ENCODE peak calls at places on chromosomes 4 and X, in six cellular contexts. N, G, A, H, I and W are unnamed samples. For H3K36me3, the result is how much of the 10 kb centered on the place peaks cover.

GRCh38 chr4:156746111-156746510 is 225.5 kb downstream of the PDGFC start:
- DNase-seq in I (no peak), G (no peak), A (no peak), H (no peak), N (no peak), W (no peak)

GRCh38 chrX:30309139-30309571 is at the start of gene NR0B1:
- DNase-seq in G (no peak), N (no peak), I (no peak), A (no peak), H (no peak), W (no peak)

GRCh38 chr4:44046491-44046890 is 402.1 kb downstream of the KCTD8 start:
- DNase-seq in I (no peak), N (no peak), H (no peak), G (no peak), A (no peak), W (no peak)

GRCh38 chrX:27840881-27841280 is 33.1 kb downstream of the MAGEB10 start:
- DNase-seq in A (no peak), I (no peak), N (no peak), H (no peak), G (no peak), W (no peak)

GRCh38 chrX:136268051-136269048 is 17.1 kb upstream of the MAP7D3 start:
- DNase-seq in A (peak), I (no peak), G (no peak), N (peak), H (peak), W (peak)

GRCh38 chrX:48533165-48533564 is 6.3 kb upstream of the TBC1D25 start:
- DNase-seq in I (no peak), A (no peak), H (no peak), N (no peak), G (no peak), W (peak)

GRCh38 chr4:167028976-167029375 is 205.3 kb downstream of the SPOCK3 start:
- DNase-seq in H (no peak), A (no peak), I (no peak), N (no peak), G (no peak), W (no peak)

GRCh38 chr4:47315346-47315745 is 148.2 kb downstream of the COMMD8 start:
- DNase-seq in I (no peak), G (no peak), N (peak), H (no peak), A (no peak), W (peak)

GRCh38 chr4:82381235-82381634 is 7.4 kb upstream of the HNRNPD start:
- DNase-seq in I (no peak), H (no peak), N (no peak), G (no peak), A (no peak), W (no peak)

GRCh38 chrX:65532016-65532415 is 2.6 kb downstream of the LAS1L start:
- DNase-seq in H (no peak), I (no peak), N (no peak), A (no peak), G (no peak), W (peak)

GRCh38 chrX:69152398-69152797 is 12.9 kb downstream of the PJA1 start:
- DNase-seq in N (peak), I (no peak), A (no peak), H (peak), G (no peak), W (peak)

GRCh38 chrX:100413231-100413630 is 3.2 kb upstream of the PCDH19 start:
- DNase-seq in I (no peak), G (no peak), N (peak), A (peak), H (peak), W (peak)

GRCh38 chr4:124386163-124386562 is 326.4 kb downstream of the ANKRD50 start:
- DNase-seq in N (no peak), A (no peak), G (no peak), H (no peak), I (no peak), W (no peak)

GRCh38 chr4:44157611-44158277 is 290.9 kb downstream of the KCTD8 start:
- DNase-seq in H (no peak), G (no peak), I (no peak), A (no peak), N (peak), W (peak)

GRCh38 chrX:44072631-44073030 is 99.4 kb upstream of the NDP start:
- DNase-seq in N (peak), G (no peak), A (no peak), I (no peak), H (no peak), W (no peak)

GRCh38 chrX:44068043-44068442 is 94.9 kb upstream of the NDP start:
- DNase-seq in I (no peak), H (no peak), N (no peak), A (no peak), G (no peak), W (peak)

GRCh38 chrX:44071847-44072545 is 98.8 kb upstream of the NDP start:
- DNase-seq in I (no peak), G (no peak), H (no peak), N (peak), A (no peak), W (peak)

DNA sequence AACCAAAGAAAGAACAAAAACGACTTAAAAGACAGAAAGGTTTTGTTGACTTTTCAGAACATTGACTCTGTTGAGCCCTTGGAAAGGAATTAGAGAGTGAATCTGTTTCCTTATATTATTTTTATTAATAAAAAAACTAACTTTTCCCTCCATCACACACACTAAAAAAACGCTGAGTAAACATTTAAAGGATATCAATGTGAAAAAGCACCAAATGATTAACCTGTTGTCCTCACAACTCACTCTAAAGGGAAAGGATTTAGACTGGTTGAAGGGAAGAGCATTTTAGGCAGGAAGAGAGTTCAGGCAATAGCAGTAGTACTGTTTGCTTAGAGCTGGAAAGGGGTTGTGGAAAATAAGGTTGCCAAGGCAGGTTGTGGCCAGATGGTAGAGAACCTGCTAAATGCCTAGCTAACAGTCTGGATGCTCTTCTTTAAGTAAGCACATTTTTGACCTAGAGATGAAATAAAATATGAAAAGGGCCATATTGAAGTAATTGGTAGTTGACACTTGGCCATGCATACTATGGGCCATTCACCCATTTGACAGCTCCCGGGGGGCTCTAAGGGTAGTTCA is 98.0 kb upstream of the NDP start:
- DNase-seq in N (no peak), H (no peak), G (no peak), I (no peak), A (no peak), W (no peak)
- TF ChIP-seq CTCF in N (no peak), H (no peak), G (no peak), I (no peak), A (no peak), W (no peak)

GRCh38 chr4:148058160-148058859 is 326.4 kb downstream of the ARHGAP10 start:
- DNase-seq in G (no peak), N (no peak), A (no peak), H (no peak), I (no peak), W (no peak)

GRCh38 chr4:148059617-148060180 is 327.8 kb downstream of the ARHGAP10 start:
- DNase-seq in I (no peak), H (peak), A (no peak), N (no peak), G (no peak), W (no peak)

GRCh38 chr4:148056879-148057278 is 325.0 kb downstream of the ARHGAP10 start:
- DNase-seq in I (no peak), H (peak), G (no peak), A (no peak), N (peak), W (peak)

GRCh38 chr4:148055844-148056243 is 324.0 kb downstream of the ARHGAP10 start:
- DNase-seq in I (no peak), G (no peak), N (no peak), H (no peak), A (no peak), W (no peak)

GRCh38 chr4:148057425-148058020 is 325.6 kb downstream of the ARHGAP10 start:
- DNase-seq in I (no peak), G (no peak), H (no peak), N (no peak), A (no peak), W (no peak)
- H3K4me3 ChIP-seq in I (no peak), G (no peak), H (no peak), N (no peak), A (no peak), W (no peak)

GRCh38 chr4:74189331-74190043 is 31.6 kb downstream of the MTHFD2L start:
- DNase-seq in N (peak), A (no peak), G (no peak), I (peak), H (no peak), W (peak)

GRCh38 chr4:74190332-74190731 is 32.4 kb downstream of the MTHFD2L start:
- DNase-seq in A (no peak), I (no peak), G (no peak), H (no peak), N (no peak), W (no peak)

GRCh38 chr4:74190919-74191397 is 33.0 kb downstream of the MTHFD2L start:
- DNase-seq in A (no peak), N (peak), H (no peak), G (no peak), I (no peak), W (no peak)

DNA sequence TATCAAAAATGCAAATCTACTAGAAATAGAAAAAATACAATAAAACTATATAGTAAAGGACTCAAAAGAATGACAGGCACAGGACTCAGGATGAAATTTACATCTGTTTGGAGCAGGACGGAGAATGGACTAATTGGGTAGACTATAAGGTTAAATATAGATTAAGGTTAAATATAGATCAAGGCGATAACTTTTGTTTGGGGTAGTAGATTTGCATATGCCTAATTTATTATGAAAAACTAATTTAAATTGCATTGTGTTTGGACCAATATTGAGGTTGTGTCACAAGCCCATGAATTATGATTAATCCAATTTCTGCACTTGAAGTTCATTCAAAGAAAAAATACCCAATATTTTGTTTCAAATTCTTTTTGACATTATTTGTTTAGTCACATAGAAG is 31.0 kb downstream of the MTHFD2L start:
- DNase-seq in I (no peak), G (no peak), N (no peak), A (no peak), H (no peak), W (no peak)
- H3K36me3 ChIP-seq in I (under half), G (under half), N (under half), A (under half), H (under half), W (under half)

DNA sequence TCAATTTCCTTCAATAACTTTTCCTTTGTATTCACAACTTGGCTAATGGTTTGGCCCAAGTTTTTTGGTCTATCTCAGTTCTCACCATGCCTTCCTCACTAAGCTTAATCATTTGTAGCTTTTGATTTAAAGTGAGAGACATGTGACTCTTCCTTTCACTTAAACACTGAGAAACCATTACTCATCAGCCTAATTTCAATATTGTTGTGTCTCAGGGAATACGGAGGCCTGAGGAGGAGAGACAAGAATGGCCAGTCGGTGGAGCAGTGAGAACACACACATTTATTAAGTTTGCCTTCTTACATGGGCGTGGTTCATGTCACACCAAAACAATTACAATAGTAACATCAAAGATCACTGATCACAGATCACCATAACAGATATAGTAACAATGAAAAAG is 56.7 kb downstream of the TSPAN5 start:
- DNase-seq in H (no peak), N (peak), A (no peak), G (no peak), I (no peak), W (peak)
- TF ChIP-seq CTCF in H (no peak), N (no peak), A (no peak), G (no peak), I (no peak), W (no peak)

DNA sequence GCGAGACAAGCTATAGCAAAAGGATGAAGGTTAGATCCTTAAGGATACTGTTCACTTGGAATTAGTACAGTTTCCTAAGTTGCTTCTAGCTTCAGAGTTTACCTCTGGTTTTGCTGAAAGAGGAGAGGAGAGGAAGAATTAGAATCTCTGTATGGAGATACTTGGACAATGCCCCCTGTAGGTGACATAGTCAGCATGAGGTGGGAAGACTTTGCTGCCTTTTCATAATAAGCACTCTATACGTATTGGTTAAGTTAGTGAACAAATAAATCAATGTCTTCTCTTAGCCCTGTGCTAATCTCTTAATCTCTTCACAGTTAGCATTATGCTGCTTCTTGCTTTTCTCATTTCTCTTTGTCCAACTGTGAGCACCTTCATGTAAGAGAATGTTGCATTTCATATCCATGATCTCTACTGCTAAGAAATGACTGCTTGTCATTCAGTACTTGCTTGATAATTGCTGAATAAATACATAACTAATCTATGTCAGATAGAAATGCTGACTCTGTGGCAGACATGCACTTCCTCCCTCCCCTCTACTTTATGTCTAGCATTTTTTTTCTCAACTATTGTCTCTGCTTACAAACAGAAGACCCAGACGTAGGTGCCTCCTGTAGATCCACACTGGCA is 527.2 kb downstream of the GBA3 start:
- DNase-seq in H (no peak), I (no peak), G (no peak), N (no peak), A (no peak), W (no peak)
- H3K4me3 ChIP-seq in H (no peak), I (no peak), G (no peak), N (no peak), A (no peak), W (no peak)

DNA sequence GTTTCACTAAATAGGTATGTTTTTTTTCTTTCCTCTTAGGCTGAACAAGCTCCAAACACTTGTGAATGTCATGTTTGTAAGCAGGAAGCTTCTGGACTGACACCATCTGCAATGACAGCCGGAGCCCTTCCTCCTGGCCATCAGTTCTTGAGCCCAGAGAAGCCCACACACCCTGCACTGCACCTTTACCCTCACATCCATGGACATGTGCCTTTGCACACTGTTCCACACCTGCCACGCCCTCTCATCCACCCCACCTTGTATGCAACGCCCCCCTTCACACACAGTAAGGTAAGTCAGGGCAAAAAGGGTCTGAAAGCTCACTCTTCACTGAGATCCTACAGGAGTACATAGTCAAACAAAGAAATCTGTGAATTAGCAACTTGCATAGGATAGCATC is 84.1 kb downstream of the TNIP2 start:
- DNase-seq in I (no peak), G (no peak), H (no peak), N (no peak), A (no peak), W (no peak)
- H3K36me3 ChIP-seq in I (under half), G (under half), H (half or more), N (under half), A (under half), W (under half)

GRCh38 chrX:21972721-21973120 is 32.2 kb downstream of the SMS start:
- DNase-seq in A (no peak), H (no peak), N (peak), G (no peak), I (no peak), W (peak)
- TF ChIP-seq CTCF in A (no peak), H (no peak), N (peak), G (no peak), I (peak), W (no peak)

GRCh38 chr4:151484396-151485102 is 75.6 kb downstream of the FHIP1A start:
- DNase-seq in G (no peak), I (peak), A (no peak), N (peak), H (no peak), W (peak)
- H3K4me3 ChIP-seq in G (no peak), I (no peak), A (no peak), N (no peak), H (no peak), W (no peak)

GRCh38 chrX:40054793-40055192 is 43.0 kb downstream of the BCOR start:
- DNase-seq in I (no peak), G (no peak), H (no peak), N (peak), A (no peak), W (peak)
- H3K36me3 ChIP-seq in I (under half), G (under half), H (half or more), N (half or more), A (under half), W (under half)